ENCODE peak calls at places on chromosomes 6 and 20, in four cellular contexts. N is left ventricle myocardium inferior, B is heart left ventricle, P is right lobe of liver. T is an unnamed sample.

GRCh38 chr6:12717356-12717755 is 789 bp downstream of the PHACTR1 start:
- DNase-seq in B (no peak), N (no peak), P (no peak), T (no peak)

GRCh38 chr20:60691966-60692615 is 560.0 kb upstream of the CDH4 start:
- DNase-seq in N (no peak), P (no peak), B (no peak), T (no peak)

GRCh38 chr6:138805431-138805830 is 9.5 kb downstream of the ECT2L start:
- DNase-seq in P (no peak), B (peak; percentile 33), N (peak; percentile 40), T (no peak)

GRCh38 chr6:148523051-148523450 is 180.4 kb downstream of the SASH1 start:
- DNase-seq in B (no peak), N (no peak), P (no peak), T (no peak)

GRCh38 chr6:142566628-142567396 is 265.0 kb downstream of the ADGRG6 start:
- DNase-seq in B (peak; percentile 26), P (no peak), N (no peak), T (peak; percentile 43)

GRCh38 chr20:63464289-63464635 is 8.2 kb downstream of the KCNQ2 start:
- DNase-seq in B (no peak), P (no peak), N (no peak), T (no peak)

GRCh38 chr20:46901638-46902037 is 7.0 kb downstream of the EYA2 start:
- DNase-seq in N (no peak), P (no peak), B (no peak), T (no peak)

GRCh38 chr6:156593893-156594292 is 183.3 kb upstream of the ARID1B start:
- DNase-seq in B (no peak), N (no peak), P (no peak), T (peak; percentile 31)

GRCh38 chr20:22452442-22453011 is 131.8 kb downstream of the FOXA2 start:
- DNase-seq in B (no peak), N (no peak), P (no peak), T (no peak)

GRCh38 chr6:166780284-166780683 is 153.2 kb upstream of the RPS6KA2 start:
- DNase-seq in P (no peak), N (no peak), B (no peak), T (no peak)

GRCh38 chr6:2900821-2901644 is 2.1 kb downstream of the SERPINB9 start:
- DNase-seq in P (no peak), N (no peak), B (peak; percentile 43), T (no peak)

GRCh38 chr20:38181207-38181693 is 16.2 kb upstream of the TGM2 start:
- DNase-seq in P (no peak), N (no peak), B (no peak), T (no peak)

GRCh38 chr20:5400164-5400762 is 83.5 kb upstream of the PROKR2 start:
- DNase-seq in N (no peak), P (no peak), B (no peak), T (peak; percentile 8)

GRCh38 chr6:14211596-14211961 is 94.0 kb downstream of the CD83 start:
- DNase-seq in N (peak; percentile 60), P (peak; percentile 72), B (peak; percentile 68), T (no peak)

GRCh38 chr6:159103396-159104162 is 58.8 kb upstream of the TAGAP start:
- DNase-seq in P (no peak), B (no peak), N (no peak), T (no peak)

GRCh38 chr6:45212976-45213375 is 115.2 kb upstream of the RUNX2 start:
- DNase-seq in P (no peak), B (no peak), N (no peak), T (no peak)

GRCh38 chr6:25318589-25318988 is 39.4 kb downstream of the CARMIL1 start:
- DNase-seq in N (peak; percentile 24), P (no peak), B (no peak), T (no peak)

GRCh38 chr6:24344981-24345380 is 12.9 kb downstream of the DCDC2 start:
- DNase-seq in N (no peak), P (no peak), B (no peak), T (no peak)

GRCh38 chr6:100808638-100809275 is 72.4 kb downstream of the ASCC3 start:
- DNase-seq in B (no peak), N (no peak), P (no peak), T (no peak)

GRCh38 chr20:39112196-39112743 is 150.1 kb downstream of the DHX35 start:
- DNase-seq in B (peak; percentile 51), P (no peak), N (no peak), T (peak; percentile 38)

GRCh38 chr6:10968776-10969175 is 75.3 kb downstream of the ELOVL2 start:
- DNase-seq in P (no peak), N (no peak), B (no peak), T (no peak)

GRCh38 chr6:121660277-121660676 is 224.8 kb downstream of the GJA1 start:
- DNase-seq in N (no peak), B (no peak), P (no peak), T (no peak)

GRCh38 chr6:139872635-139873034 is 498.2 kb upstream of the CITED2 start:
- DNase-seq in P (no peak), N (no peak), B (no peak), T (no peak)

GRCh38 chr6:97203343-97203742 is 79.7 kb downstream of the MMS22L start:
- DNase-seq in N (no peak), B (no peak), P (no peak), T (no peak)

GRCh38 chr6:6875818-6876470 is 231.8 kb upstream of the RREB1 start:
- DNase-seq in B (no peak), P (no peak), N (no peak), T (no peak)

GRCh38 chr20:38890497-38890818 is 35.8 kb upstream of the FAM83D start:
- DNase-seq in B (no peak), P (no peak), N (no peak), T (no peak)

GRCh38 chr6:14129572-14129971 is 12.0 kb downstream of the CD83 start:
- DNase-seq in B (peak; percentile 57), P (no peak), N (peak; percentile 38), T (peak; percentile 83)

GRCh38 chr6:22647671-22648070 is 78.3 kb downstream of the HDGFL1 start:
- DNase-seq in P (no peak), B (no peak), N (no peak), T (no peak)

GRCh38 chr6:133769463-133769862 is 119.5 kb upstream of the TCF21 start:
- DNase-seq in B (no peak), P (no peak), N (no peak), T (no peak)

GRCh38 chr6:47859132-47859531 is 77.3 kb downstream of the OPN5 start:
- DNase-seq in N (no peak), B (no peak), P (no peak), T (no peak)

GRCh38 chr6:104431096-104431495 is 428.6 kb downstream of the HACE1 start:
- DNase-seq in N (no peak), P (no peak), B (no peak), T (peak; percentile 51)

GRCh38 chr6:35474978-35475570 is 6.9 kb downstream of the RPL10A start:
- DNase-seq in N (no peak), P (no peak), B (no peak), T (no peak)

GRCh38 chr20:36827541-36828279 is 48.2 kb upstream of the TLDC2 start:
- DNase-seq in B (peak; percentile 49), N (peak; percentile 66), P (no peak), T (no peak)

GRCh38 chr20:54475334-54476287 is at the start of gene DOK5:
- DNase-seq in P (peak; percentile 51), N (peak; percentile 59), B (peak; percentile 68), T (no peak)

GRCh38 chr20:2835331-2835796 is 5.1 kb downstream of the PCED1A start:
- DNase-seq in P (no peak), N (no peak), B (no peak), T (no peak)

GRCh38 chr6:10510592-10511367 is 10.4 kb upstream of the GCNT2 start:
- DNase-seq in P (peak; percentile 76), B (peak; percentile 70), N (peak; percentile 57), T (peak; percentile 82)

GRCh38 chr6:27871919-27872633 is 40.1 kb downstream of the OR2B2 start:
- DNase-seq in B (peak; percentile 77), N (peak; percentile 34), P (peak; percentile 75), T (peak; percentile 95)

GRCh38 chr6:1422290-1422689 is 32.9 kb downstream of the FOXF2 start:
- DNase-seq in P (no peak), B (no peak), N (no peak), T (no peak)

DNA sequence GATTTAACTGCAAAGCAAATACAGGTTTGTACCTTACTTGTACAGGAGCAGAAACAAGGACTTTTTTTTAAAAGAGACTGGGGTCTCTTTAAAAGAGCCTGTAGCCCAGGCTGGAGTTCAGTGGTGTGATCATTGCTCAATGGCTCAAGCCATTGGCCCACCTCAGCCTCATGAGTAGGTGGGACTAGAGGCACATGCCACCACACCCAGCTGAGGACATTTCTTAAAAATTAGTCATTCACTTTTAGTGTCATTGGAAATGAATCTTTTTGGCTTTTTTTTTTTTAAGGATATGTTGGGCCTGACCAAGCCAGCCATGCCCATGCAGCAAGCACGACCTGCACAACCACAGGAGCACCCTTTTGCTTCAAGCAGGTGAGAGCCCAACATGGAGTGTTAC is 16.9 kb downstream of the SEC23B start:
- DNase-seq in P (no peak), B (no peak), N (no peak), T (no peak)
- H3K4me1 ChIP-seq in P (no peaks in the 10 kb centered on the region), B (no peaks in the 10 kb centered on the region), N (no peaks in the 10 kb centered on the region), T (no peaks in the 10 kb centered on the region)

GRCh38 chr6:132734694-132735236 is 20.9 kb upstream of the VNN1 start:
- DNase-seq in N (no peak), B (no peak), P (no peak), T (no peak)
- H3K4me1 ChIP-seq in N (no peaks in the 10 kb centered on the region), B (no peaks in the 10 kb centered on the region), P (no peaks in the 10 kb centered on the region), T (no peaks in the 10 kb centered on the region)

DNA sequence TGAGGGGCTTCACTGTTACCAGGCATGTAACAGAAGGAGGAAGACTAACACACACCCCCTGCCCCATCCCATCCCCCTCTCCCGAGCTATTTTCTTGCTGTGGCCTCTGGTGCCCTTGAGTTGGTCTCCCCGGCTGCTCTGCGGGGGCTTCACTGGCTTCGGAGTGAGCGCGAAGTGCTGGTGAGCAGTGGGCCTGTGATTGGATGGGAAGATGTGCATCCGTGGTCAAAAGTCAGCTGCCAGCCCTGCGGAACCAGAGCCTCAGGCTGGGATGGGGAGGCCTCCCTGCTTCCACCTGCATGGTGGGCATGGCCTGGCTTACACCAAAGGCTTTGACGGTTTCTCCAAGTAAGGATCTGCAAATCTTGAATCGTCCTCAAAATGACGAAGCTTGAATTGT is 23.8 kb downstream of the SPATA2 start:
- DNase-seq in P (peak; percentile 39), B (no peak), N (no peak), T (no peak)
- H3K4me1 ChIP-seq in P (no peaks in the 10 kb centered on the region), B (peaks cover 73% of the 10 kb centered on the region), N (peaks cover 80% of the 10 kb centered on the region), T (peaks cover 13% of the 10 kb centered on the region)

GRCh38 chr6:144252289-144252688 is 32.8 kb upstream of the UTRN start:
- DNase-seq in N (no peak), B (no peak), P (no peak), T (no peak)
- H3K4me1 ChIP-seq in N (no peaks in the 10 kb centered on the region), B (no peaks in the 10 kb centered on the region), P (no peaks in the 10 kb centered on the region), T (no peaks in the 10 kb centered on the region)

GRCh38 chr20:49281059-49281912 is 3.4 kb upstream of the ZNFX1 start:
- DNase-seq in P (no peak), N (no peak), B (no peak), T (peak; percentile 55)
- H3K4me1 ChIP-seq in P (no peaks in the 10 kb centered on the region), N (peaks cover 74% of the 10 kb centered on the region), B (peaks cover 61% of the 10 kb centered on the region), T (peaks cover 67% of the 10 kb centered on the region)

T was measured in OCI-LY7.